ENCODE peak calls at places on chromosomes 12 and 14, in seven cellular contexts. B is astrocyte of the spinal cord, F is anterior cingulate cortex, X is WERI-Rb-1, S is iPS-NIHi11, J is posterior vena cava, Q is T-helper 9 cell. N is an unnamed sample.

GRCh38 chr14:92651106-92651792 is 97.2 kb downstream of the LGMN start:
- DNase-seq in B (no peak), F (peak), X (no peak), S (no peak), J (peak), Q (peak), N (no peak)

GRCh38 chr12:31874961-31875608 is 84.1 kb upstream of the RESF1 start:
- DNase-seq in B (peak), F (no peak), X (no peak), S (peak), J (peak), Q (peak), N (peak)

GRCh38 chr14:52068741-52069616 is at the start of gene NID2:
- DNase-seq in B (peak), F (peak), X (peak), S (peak), J (peak), Q (peak), N (peak)

GRCh38 chr12:112978163-112979081 is at the start of gene OAS2:
- DNase-seq in B (peak), F (no peak), X (no peak), S (no peak), J (peak), Q (peak), N (peak)

GRCh38 chr12:71157601-71158233 is at the start of gene TSPAN8:
- DNase-seq in B (no peak), F (no peak), X (no peak), S (no peak), J (no peak), Q (no peak), N (no peak)

GRCh38 chr12:8123124-8123888 is at the start of gene CLEC4A:
- DNase-seq in B (no peak), F (no peak), X (no peak), S (no peak), J (no peak), Q (no peak), N (no peak)

GRCh38 chr12:40300490-40300889 is 75.7 kb downstream of the LRRK2 start:
- DNase-seq in B (no peak), F (no peak), X (no peak), S (no peak), J (no peak), Q (no peak), N (no peak)

GRCh38 chr12:93344876-93345275 is 32.8 kb upstream of the NUDT4 start:
- DNase-seq in B (no peak), F (no peak), X (no peak), S (no peak), J (no peak), Q (no peak), N (no peak)

GRCh38 chr14:102293784-102294183 is 11.2 kb downstream of the MOK start:
- DNase-seq in B (peak), F (no peak), X (peak), S (no peak), J (no peak), Q (no peak), N (no peak)

GRCh38 chr12:124625867-124626675 is 58.7 kb upstream of the NCOR2 start:
- DNase-seq in B (peak), F (no peak), X (no peak), S (peak), J (peak), Q (no peak), N (no peak)

GRCh38 chr12:26369588-26369987 is 174.2 kb downstream of the SSPN start:
- DNase-seq in B (peak), F (no peak), X (no peak), S (peak), J (no peak), Q (no peak), N (peak)

GRCh38 chr12:50326636-50327284 is 43.4 kb upstream of the LIMA1 start:
- DNase-seq in B (peak), F (no peak), X (no peak), S (no peak), J (no peak), Q (no peak), N (no peak)

GRCh38 chr14:100436745-100437406 is 113.7 kb downstream of the SLC25A47 start:
- DNase-seq in B (no peak), F (no peak), X (no peak), S (no peak), J (no peak), Q (no peak), N (no peak)

GRCh38 chr14:94396628-94397210 is 8.3 kb upstream of the SERPINA1 start:
- DNase-seq in B (no peak), F (no peak), X (no peak), S (no peak), J (no peak), Q (no peak), N (no peak)

GRCh38 chr14:68780358-68781160 is 12.3 kb downstream of the ZFP36L1 start:
- DNase-seq in B (peak), F (peak), X (peak), S (peak), J (peak), Q (no peak), N (no peak)

GRCh38 chr12:43776498-43776897 is 17.7 kb downstream of the IRAK4 start:
- DNase-seq in B (peak), F (no peak), X (peak), S (peak), J (no peak), Q (no peak), N (peak)

GRCh38 chr12:67426067-67426466 is 156.9 kb downstream of the CAND1 start:
- DNase-seq in B (peak), F (no peak), X (no peak), S (peak), J (no peak), Q (no peak), N (no peak)

GRCh38 chr14:28305938-28306337 is 460.6 kb upstream of the FOXG1 start:
- DNase-seq in B (no peak), F (no peak), X (no peak), S (no peak), J (no peak), Q (no peak), N (peak)

GRCh38 chr12:112971248-112971647 is 7.1 kb upstream of the OAS2 start:
- DNase-seq in B (no peak), F (no peak), X (no peak), S (no peak), J (peak), Q (no peak), N (no peak)

GRCh38 chr12:56991319-56991906 is 14.9 kb downstream of the ZBTB39 start:
- DNase-seq in B (no peak), F (no peak), X (no peak), S (no peak), J (no peak), Q (no peak), N (no peak)